ENCODE peak calls at places on chromosomes 16 and 17, in seven cellular contexts. One of them, this sample, is unnamed.

GRCh38 chr17:41793749-41794602 is 7.5 kb upstream of the JUP start:
- DNase-seq in GM12865: no peak
- DNase-seq in Jurkat, Clone E6-1: no peak
- DNase-seq in EL: no peak
- DNase-seq in progenitor cell of endocrine pancreas: no peak
- DNase-seq in NCI-H774: no peak
- DNase-seq in globus pallidus: no peak
- DNase-seq in this sample: no peak

GRCh38 chr17:50163846-50164696 is 1.7 kb upstream of the SGCA start:
- DNase-seq in globus pallidus: no peak
- DNase-seq in Jurkat, Clone E6-1: no peak
- DNase-seq in GM12865: peak
- DNase-seq in NCI-H774: no peak
- DNase-seq in EL: no peak
- DNase-seq in progenitor cell of endocrine pancreas: no peak
- DNase-seq in this sample: no peak

GRCh38 chr17:82835766-82836512 is 3.9 kb downstream of the ZNF750 start:
- DNase-seq in EL: no peak
- DNase-seq in progenitor cell of endocrine pancreas: no peak
- DNase-seq in NCI-H774: no peak
- DNase-seq in Jurkat, Clone E6-1: no peak
- DNase-seq in globus pallidus: no peak
- DNase-seq in GM12865: no peak
- DNase-seq in this sample: no peak

GRCh38 chr17:77733576-77734296 is 224.8 kb upstream of the TNRC6C start:
- DNase-seq in GM12865: no peak
- DNase-seq in Jurkat, Clone E6-1: no peak
- DNase-seq in EL: no peak
- DNase-seq in NCI-H774: no peak
- DNase-seq in progenitor cell of endocrine pancreas: no peak
- DNase-seq in globus pallidus: no peak
- DNase-seq in this sample: no peak

GRCh38 chr17:48513097-48513496 is 17.7 kb downstream of the HOXB1 start:
- DNase-seq in Jurkat, Clone E6-1: peak
- DNase-seq in EL: no peak
- DNase-seq in progenitor cell of endocrine pancreas: no peak
- DNase-seq in globus pallidus: no peak
- DNase-seq in NCI-H774: no peak
- DNase-seq in GM12865: peak
- DNase-seq in this sample: no peak

GRCh38 chr16:3952342-3953131 is 72.0 kb upstream of the CREBBP start:
- DNase-seq in progenitor cell of endocrine pancreas: no peak
- DNase-seq in Jurkat, Clone E6-1: no peak
- DNase-seq in GM12865: no peak
- DNase-seq in EL: no peak
- DNase-seq in NCI-H774: no peak
- DNase-seq in globus pallidus: no peak
- DNase-seq in this sample: no peak

GRCh38 chr17:80652751-80653330 is 108.2 kb downstream of the RPTOR start:
- DNase-seq in NCI-H774: no peak
- DNase-seq in EL: peak
- DNase-seq in Jurkat, Clone E6-1: no peak
- DNase-seq in globus pallidus: no peak
- DNase-seq in GM12865: no peak
- DNase-seq in progenitor cell of endocrine pancreas: no peak
- DNase-seq in this sample: no peak

GRCh38 chr17:2947996-2948550 is 115.3 kb downstream of the OR1D5 start:
- DNase-seq in NCI-H774: no peak
- DNase-seq in EL: no peak
- DNase-seq in globus pallidus: no peak
- DNase-seq in Jurkat, Clone E6-1: no peak
- DNase-seq in progenitor cell of endocrine pancreas: no peak
- DNase-seq in GM12865: no peak
- DNase-seq in this sample: no peak

GRCh38 chr17:21024024-21024423 is 18.8 kb downstream of the USP22 start:
- DNase-seq in EL: no peak
- DNase-seq in GM12865: no peak
- DNase-seq in globus pallidus: no peak
- DNase-seq in Jurkat, Clone E6-1: no peak
- DNase-seq in NCI-H774: no peak
- DNase-seq in progenitor cell of endocrine pancreas: no peak
- DNase-seq in this sample: no peak

GRCh38 chr17:33013596-33014375 is 22.1 kb downstream of the SPACA3 start:
- DNase-seq in globus pallidus: no peak
- DNase-seq in NCI-H774: no peak
- DNase-seq in progenitor cell of endocrine pancreas: no peak
- DNase-seq in EL: peak
- DNase-seq in Jurkat, Clone E6-1: no peak
- DNase-seq in GM12865: no peak
- DNase-seq in this sample: no peak

GRCh38 chr16:67406628-67407027 is 9.6 kb downstream of the ZDHHC1 start:
- DNase-seq in globus pallidus: no peak
- DNase-seq in EL: peak
- DNase-seq in Jurkat, Clone E6-1: no peak
- DNase-seq in GM12865: no peak
- DNase-seq in NCI-H774: no peak
- DNase-seq in progenitor cell of endocrine pancreas: no peak
- DNase-seq in this sample: no peak

GRCh38 chr16:84650062-84650991 is 2.0 kb downstream of the KLHL36 start:
- DNase-seq in globus pallidus: no peak
- DNase-seq in progenitor cell of endocrine pancreas: no peak
- DNase-seq in Jurkat, Clone E6-1: no peak
- DNase-seq in EL: peak
- DNase-seq in GM12865: no peak
- DNase-seq in NCI-H774: no peak
- DNase-seq in this sample: no peak

GRCh38 chr17:1744551-1745512 is 2.2 kb downstream of the SERPINF2 start:
- DNase-seq in EL: no peak
- DNase-seq in progenitor cell of endocrine pancreas: no peak
- DNase-seq in globus pallidus: no peak
- DNase-seq in NCI-H774: no peak
- DNase-seq in Jurkat, Clone E6-1: no peak
- DNase-seq in GM12865: no peak
- DNase-seq in this sample: no peak

GRCh38 chr17:2058521-2059124 is 3.7 kb downstream of the HIC1 start:
- DNase-seq in NCI-H774: no peak
- DNase-seq in GM12865: peak
- DNase-seq in progenitor cell of endocrine pancreas: no peak
- DNase-seq in Jurkat, Clone E6-1: no peak
- DNase-seq in globus pallidus: no peak
- DNase-seq in EL: no peak
- DNase-seq in this sample: no peak

GRCh38 chr17:78013683-78014467 is 55.4 kb downstream of the TNRC6C start:
- DNase-seq in Jurkat, Clone E6-1: peak
- DNase-seq in NCI-H774: peak
- DNase-seq in GM12865: peak
- DNase-seq in EL: peak
- DNase-seq in globus pallidus: peak
- DNase-seq in progenitor cell of endocrine pancreas: no peak
- DNase-seq in this sample: peak

GRCh38 chr17:67628580-67629013 is 89.1 kb upstream of the NOL11 start:
- DNase-seq in globus pallidus: no peak
- DNase-seq in progenitor cell of endocrine pancreas: no peak
- DNase-seq in NCI-H774: no peak
- DNase-seq in EL: no peak
- DNase-seq in Jurkat, Clone E6-1: no peak
- DNase-seq in GM12865: peak
- DNase-seq in this sample: no peak

GRCh38 chr16:89119661-89120141 is 26.0 kb downstream of the ACSF3 start:
- DNase-seq in Jurkat, Clone E6-1: no peak
- DNase-seq in GM12865: no peak
- DNase-seq in NCI-H774: no peak
- DNase-seq in globus pallidus: no peak
- DNase-seq in progenitor cell of endocrine pancreas: no peak
- DNase-seq in EL: no peak
- DNase-seq in this sample: no peak

GRCh38 chr17:82062076-82062983 is 3.3 kb downstream of the DUS1L start:
- DNase-seq in EL: no peak
- DNase-seq in progenitor cell of endocrine pancreas: no peak
- DNase-seq in NCI-H774: no peak
- DNase-seq in Jurkat, Clone E6-1: no peak
- DNase-seq in GM12865: no peak
- DNase-seq in globus pallidus: no peak
- DNase-seq in this sample: no peak

GRCh38 chr17:81071761-81072741 is 37.1 kb downstream of the BAIAP2 start:
- DNase-seq in globus pallidus: no peak
- DNase-seq in NCI-H774: no peak
- DNase-seq in GM12865: no peak
- DNase-seq in EL: no peak
- DNase-seq in Jurkat, Clone E6-1: no peak
- DNase-seq in progenitor cell of endocrine pancreas: no peak
- DNase-seq in this sample: no peak